ENCODE peak calls at places on chromosomes 3 and 15, in six cellular contexts. A is endothelial cell of umbilical vein, K is heart left ventricle, P is NB4, F is tibial nerve, Y is upper lobe of left lung. G is an unnamed sample.

GRCh38 chr3:38007754-38008090 is 17.1 kb downstream of the VILL start:
- DNase-seq in A (no peak), K (no peak), P (no peak), F (no peak), Y (no peak), G (no peak)

GRCh38 chr3:188198760-188199327 is 44.9 kb downstream of the LPP start:
- DNase-seq in A (no peak), K (peak; percentile 27), P (no peak), F (no peak), Y (no peak), G (no peak)

GRCh38 chr3:141305436-141305835 is 62.9 kb upstream of the ZBTB38 start:
- DNase-seq in A (peak; percentile 27), K (no peak), P (peak; percentile 23), F (no peak), Y (no peak), G (peak; percentile 31)

GRCh38 chr3:123997543-123997942 is 5.6 kb upstream of the ROPN1 start:
- DNase-seq in A (no peak), K (no peak), P (no peak), F (no peak), Y (no peak), G (no peak)

GRCh38 chr3:13159890-13160289 is 86.7 kb upstream of the IQSEC1 start:
- DNase-seq in A (no peak), K (no peak), P (no peak), F (no peak), Y (no peak), G (no peak)

GRCh38 chr3:30655187-30655812 is 48.9 kb downstream of the TGFBR2 start:
- DNase-seq in A (peak; percentile 83), K (no peak), P (peak; percentile 40), F (no peak), Y (no peak), G (no peak)

GRCh38 chr15:58771621-58772235 is 626 bp downstream of the MINDY2 start:
- DNase-seq in A (no peak), K (peak; percentile 46), P (peak; percentile 46), F (peak; percentile 35), Y (peak; percentile 63), G (peak; percentile 70)

GRCh38 chr3:135762188-135762853 is 203.2 kb upstream of the PPP2R3A start:
- DNase-seq in A (no peak), K (no peak), P (no peak), F (no peak), Y (no peak), G (no peak)

GRCh38 chr3:44464509-44464908 is 13.0 kb downstream of the ZNF445 start:
- DNase-seq in A (no peak), K (no peak), P (no peak), F (no peak), Y (no peak), G (no peak)

GRCh38 chr15:72155635-72156616 is 37.7 kb downstream of the SENP8 start:
- DNase-seq in A (peak; percentile 83), K (peak; percentile 81), P (peak; percentile 78), F (peak; percentile 92), Y (peak; percentile 82), G (peak; percentile 82)
- TF ChIP-seq POLR2A in A (no peak), K (no peak), P (no peak), F (no peak), Y (no peak), G (no peak)

GRCh38 chr3:112656045-112656444 is 15.1 kb upstream of the CCDC80 start:
- DNase-seq in A (no peak), K (no peak), P (no peak), F (no peak), Y (no peak), G (no peak)

GRCh38 chr3:112654492-112654891 is 13.5 kb upstream of the CCDC80 start:
- DNase-seq in A (no peak), K (no peak), P (no peak), F (no peak), Y (no peak), G (no peak)

GRCh38 chr3:112654979-112655378 is 14.0 kb upstream of the CCDC80 start:
- DNase-seq in A (no peak), K (no peak), P (no peak), F (no peak), Y (no peak), G (peak; percentile 8)

GRCh38 chr3:112653209-112653871 is 12.4 kb upstream of the CCDC80 start:
- DNase-seq in A (no peak), K (no peak), P (no peak), F (peak; percentile 54), Y (no peak), G (no peak)

GRCh38 chr3:112653881-112654300 is 12.9 kb upstream of the CCDC80 start:
- DNase-seq in A (no peak), K (peak; percentile 75), P (no peak), F (no peak), Y (no peak), G (no peak)
- TF ChIP-seq POLR2A in A (no peak), K (no peak), P (no peak), F (no peak), Y (no peak), G (no peak)

GRCh38 chr3:50450135-50450911 is 53.1 kb downstream of the CACNA2D2 start:
- DNase-seq in A (peak; percentile 50), K (peak; percentile 70), P (no peak), F (peak; percentile 59), Y (peak; percentile 95), G (no peak)
- TF ChIP-seq POLR2A in A (no peak), K (no peak), P (no peak), F (no peak), Y (peak; percentile 67), G (no peak)

GRCh38 chr3:196942226-196942914 is at the start of gene NCBP2:
- DNase-seq in A (peak; percentile 98), K (peak; percentile 99), P (peak; percentile 99), F (peak; percentile 99), Y (peak; percentile 97), G (peak; percentile 99)
- TF ChIP-seq POLR2A in A (peak; percentile 90), K (peak; percentile 52), P (peak; percentile 89), F (peak; percentile 72), Y (peak; percentile 89), G (peak; percentile 93)

DNA sequence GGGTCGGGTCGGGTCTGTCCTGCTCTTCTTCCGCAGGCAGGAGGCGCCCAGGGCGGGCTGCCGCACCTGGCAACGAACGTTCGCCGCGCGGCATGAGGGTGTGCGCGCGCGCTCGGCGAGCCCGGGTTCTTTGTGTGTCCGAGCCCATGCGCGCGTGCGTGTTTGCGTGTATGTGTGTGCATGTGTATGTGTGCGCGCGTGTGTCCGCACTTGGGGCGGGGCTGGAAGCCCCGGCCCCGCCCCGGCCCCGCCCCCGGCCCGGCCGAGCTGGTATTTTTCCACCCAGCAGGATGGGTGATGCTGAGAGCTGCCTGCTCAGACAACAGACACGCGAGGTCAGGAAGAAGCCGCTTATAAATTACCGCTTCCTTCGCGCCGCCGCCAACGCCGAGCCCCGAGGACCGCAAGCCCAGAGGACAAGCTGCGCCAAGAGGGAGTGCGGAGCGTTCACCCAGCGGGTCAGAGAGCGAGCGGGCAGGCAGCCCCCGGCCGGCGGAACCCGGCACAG is at the start of gene SLC6A6:
- DNase-seq in A (peak; percentile 91), K (peak; percentile 89), P (peak; percentile 94), F (peak; percentile 95), Y (peak; percentile 99), G (peak; percentile 82)
- TF ChIP-seq POLR2A in A (peak; percentile 80), K (no peak), P (no peak), F (peak; percentile 56), Y (peak; percentile 88), G (peak; percentile 60)

GRCh38 chr3:119582178-119582577 is 2.9 kb downstream of the ADPRH start:
- DNase-seq in A (no peak), K (no peak), P (no peak), F (no peak), Y (no peak), G (no peak)

GRCh38 chr3:119575507-119575906 is 3.8 kb upstream of the ADPRH start:
- DNase-seq in A (no peak), K (no peak), P (no peak), F (no peak), Y (no peak), G (no peak)

GRCh38 chr3:119585193-119585592 is 5.9 kb downstream of the ADPRH start:
- DNase-seq in A (no peak), K (no peak), P (no peak), F (no peak), Y (peak; percentile 40), G (no peak)

GRCh38 chr3:119579366-119580147 is at the start of gene ADPRH:
- DNase-seq in A (peak; percentile 78), K (peak; percentile 89), P (peak; percentile 75), F (peak; percentile 42), Y (peak; percentile 90), G (peak; percentile 76)

GRCh38 chr3:119580148-119580760 is 962 bp downstream of the ADPRH start:
- DNase-seq in A (no peak), K (peak; percentile 60), P (peak; percentile 71), F (peak; percentile 32), Y (peak; percentile 64), G (no peak)
- TF ChIP-seq POLR2A in A (no peak), K (no peak), P (no peak), F (no peak), Y (no peak), G (no peak)

GRCh38 chr3:14541646-14542045 is 1.5 kb upstream of the GRIP2 start:
- DNase-seq in A (no peak), K (no peak), P (no peak), F (no peak), Y (no peak), G (no peak)

GRCh38 chr3:14540821-14541385 is 761 bp upstream of the GRIP2 start:
- DNase-seq in A (no peak), K (no peak), P (no peak), F (no peak), Y (no peak), G (no peak)

GRCh38 chr3:14538451-14539088 is 1.6 kb downstream of the GRIP2 start:
- DNase-seq in A (no peak), K (peak; percentile 50), P (no peak), F (no peak), Y (no peak), G (no peak)

GRCh38 chr3:14539384-14540208 is 546 bp downstream of the GRIP2 start:
- DNase-seq in A (no peak), K (no peak), P (no peak), F (no peak), Y (no peak), G (no peak)

GRCh38 chr3:14540209-14540575 is at the start of gene GRIP2:
- DNase-seq in A (no peak), K (peak; percentile 69), P (no peak), F (no peak), Y (no peak), G (no peak)
- TF ChIP-seq POLR2A in A (no peak), K (peak; percentile 75), P (no peak), F (no peak), Y (no peak), G (no peak)

GRCh38 chr15:78565097-78565950 is at the start of gene CHRNA5:
- DNase-seq in A (peak; percentile 85), K (peak; percentile 79), P (peak; percentile 94), F (peak; percentile 82), Y (peak; percentile 95), G (peak; percentile 83)
- TF ChIP-seq POLR2A in A (peak; percentile 75), K (no peak), P (peak; percentile 81), F (no peak), Y (no peak), G (no peak)

G was measured in erythroblast.